ENCODE peak calls at places on chromosomes 2 and 18, in five cellular contexts. J is fibroblast of the aortic adventitia, M is cardiac muscle cell, Z is thoracic aorta, Q is WERI-Rb-1. R is an unnamed sample.

GRCh38 chr2:12675801-12676200 is 40.9 kb upstream of the TRIB2 start:
- DNase-seq in J (no peak), M (peak), Z (no peak), Q (peak), R (no peak)

GRCh38 chr2:5696351-5696740 is 4.2 kb downstream of the SOX11 start:
- DNase-seq in J (no peak), M (peak), Z (no peak), Q (peak), R (peak)

GRCh38 chr2:240238201-240238600 is 97.7 kb upstream of the OTOS start:
- DNase-seq in J (no peak), M (no peak), Z (no peak), Q (no peak), R (no peak)

GRCh38 chr2:151302286-151302878 is 12.9 kb upstream of the NMI start:
- DNase-seq in J (peak), M (no peak), Z (no peak), Q (no peak), R (no peak)

GRCh38 chr2:241273552-241273988 is 41.9 kb downstream of the HDLBP start:
- DNase-seq in J (no peak), M (no peak), Z (no peak), Q (peak), R (no peak)

GRCh38 chr18:78730564-78731422 is 248.8 kb upstream of the SALL3 start:
- DNase-seq in J (no peak), M (no peak), Z (no peak), Q (peak), R (no peak)

GRCh38 chr2:190533968-190534309 is 583 bp downstream of the NEMP2 start:
- DNase-seq in J (peak), M (no peak), Z (no peak), Q (no peak), R (no peak)

GRCh38 chr2:239390546-239391285 is 10.1 kb downstream of the HDAC4 start:
- DNase-seq in J (no peak), M (no peak), Z (no peak), Q (no peak), R (peak)

GRCh38 chr2:110099471-110100225 is 16.0 kb downstream of the MALL start:
- DNase-seq in J (no peak), M (no peak), Z (no peak), Q (no peak), R (no peak)

GRCh38 chr2:15986644-15987043 is 46.3 kb downstream of the MYCN start:
- DNase-seq in J (no peak), M (no peak), Z (no peak), Q (no peak), R (peak)

GRCh38 chr2:100114011-100114433 is 28.4 kb downstream of the AFF3 start:
- DNase-seq in J (no peak), M (no peak), Z (no peak), Q (no peak), R (no peak)

GRCh38 chr2:232874677-232875223 is 4.7 kb downstream of the SNORC start:
- DNase-seq in J (no peak), M (no peak), Z (no peak), Q (no peak), R (no peak)
- TF ChIP-seq CTCF in J (no peak), M (no peak), Z (no peak), Q (no peak), R (no peak)

GRCh38 chr18:12092398-12093229 is 1.0 kb upstream of the ANKRD62 start:
- DNase-seq in J (no peak), M (no peak), Z (no peak), Q (peak), R (no peak)
- TF ChIP-seq CTCF in J (no peak), M (no peak), Z (no peak), Q (peak), R (no peak)

GRCh38 chr2:64865831-64866146 is 123.4 kb upstream of the SLC1A4 start:
- DNase-seq in J (peak), M (no peak), Z (no peak), Q (no peak), R (no peak)
- TF ChIP-seq CTCF in J (no peak), M (no peak), Z (no peak), Q (no peak), R (peak)

GRCh38 chr2:2234398-2234797 is 96.7 kb downstream of the MYT1L start:
- DNase-seq in J (no peak), M (no peak), Z (no peak), Q (no peak), R (no peak)
- TF ChIP-seq CTCF in J (no peak), M (no peak), Z (no peak), Q (peak), R (no peak)

GRCh38 chr18:54269924-54270844 is 867 bp downstream of the POLI start:
- DNase-seq in J (peak), M (peak), Z (peak), Q (peak), R (no peak)
- TF ChIP-seq CTCF in J (peak), M (peak), Z (peak), Q (peak), R (peak)

DNA sequence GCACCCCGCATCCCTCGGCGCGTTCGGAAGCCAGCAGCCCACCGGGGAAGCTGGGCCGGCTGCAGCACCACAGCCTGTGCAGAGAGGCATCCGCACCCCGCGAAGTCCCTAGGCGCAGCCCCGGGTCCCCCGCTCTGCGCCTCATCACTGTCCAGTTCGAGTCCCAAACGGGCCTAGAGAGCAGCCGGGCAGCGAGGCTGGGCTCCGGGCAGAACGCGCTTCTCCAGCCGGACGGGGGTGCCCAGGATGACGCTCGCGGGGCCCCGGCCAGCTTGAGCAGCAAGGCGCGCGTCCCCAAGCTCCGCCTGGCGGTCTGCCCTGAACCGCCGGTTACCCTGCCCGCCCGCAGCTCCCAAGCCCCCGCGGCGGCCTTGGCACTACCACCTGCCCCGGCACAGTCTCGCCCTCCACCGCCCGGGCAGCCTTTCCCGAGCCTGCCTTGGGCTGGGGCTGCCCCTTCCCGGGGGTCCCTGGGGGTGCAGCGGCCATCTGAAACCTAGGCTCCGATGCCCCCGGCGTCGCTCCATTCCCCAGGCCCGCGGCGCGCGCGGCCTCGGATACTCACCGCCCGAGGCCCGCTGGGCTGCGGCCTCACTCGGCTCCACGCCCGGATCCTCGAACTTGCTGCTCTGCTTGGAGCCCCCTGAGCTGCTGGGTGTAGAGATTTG is 600 bp downstream of the SLC16A14 start:
- DNase-seq in J (peak), M (peak), Z (no peak), Q (peak), R (peak)
- TF ChIP-seq CTCF in J (no peak), M (peak), Z (no peak), Q (no peak), R (no peak)

GRCh38 chr18:79797518-79798345 is at the start of gene KCNG2:
- DNase-seq in J (no peak), M (peak), Z (no peak), Q (peak), R (peak)
- TF ChIP-seq CTCF in J (no peak), M (peak), Z (no peak), Q (peak), R (no peak)

GRCh38 chr2:65430515-65431416 is 1.6 kb downstream of the SPRED2 start:
- DNase-seq in J (peak), M (peak), Z (peak), Q (peak), R (peak)
- TF ChIP-seq CTCF in J (no peak), M (peak), Z (no peak), Q (no peak), R (no peak)

DNA sequence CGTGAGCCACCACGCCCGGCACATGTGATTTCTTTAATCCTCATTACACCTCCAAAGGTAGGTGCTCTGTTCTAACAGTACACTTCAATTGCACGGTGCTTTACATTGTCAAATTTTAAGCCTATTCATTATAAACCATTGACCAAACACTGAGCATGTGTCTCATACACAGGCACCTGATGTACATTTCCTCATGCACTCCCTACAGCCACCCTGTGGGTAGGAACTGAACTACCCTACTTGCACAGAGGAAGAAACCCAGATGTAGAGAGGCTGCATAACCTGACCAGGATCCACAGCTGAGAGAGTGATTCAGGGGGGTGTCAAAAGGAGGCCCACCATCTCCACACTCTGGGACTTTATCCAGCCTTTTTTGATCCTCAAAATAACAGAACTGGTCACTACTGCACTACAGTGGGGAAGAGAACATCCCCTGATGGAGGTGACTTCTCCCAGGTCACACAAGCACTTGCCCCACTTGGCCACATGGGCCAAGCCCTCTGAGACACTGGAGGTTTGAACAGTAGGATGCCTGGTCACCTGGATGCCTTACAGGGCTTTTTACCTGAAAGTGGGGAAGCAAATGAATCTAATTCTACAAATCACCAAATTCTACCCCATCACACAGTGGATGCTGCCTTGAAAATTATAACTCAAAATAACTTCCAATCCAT is 6.9 kb upstream of the DPYSL5 start:
- DNase-seq in J (no peak), M (no peak), Z (no peak), Q (peak), R (no peak)
- TF ChIP-seq CTCF in J (peak), M (no peak), Z (no peak), Q (peak), R (peak)

DNA sequence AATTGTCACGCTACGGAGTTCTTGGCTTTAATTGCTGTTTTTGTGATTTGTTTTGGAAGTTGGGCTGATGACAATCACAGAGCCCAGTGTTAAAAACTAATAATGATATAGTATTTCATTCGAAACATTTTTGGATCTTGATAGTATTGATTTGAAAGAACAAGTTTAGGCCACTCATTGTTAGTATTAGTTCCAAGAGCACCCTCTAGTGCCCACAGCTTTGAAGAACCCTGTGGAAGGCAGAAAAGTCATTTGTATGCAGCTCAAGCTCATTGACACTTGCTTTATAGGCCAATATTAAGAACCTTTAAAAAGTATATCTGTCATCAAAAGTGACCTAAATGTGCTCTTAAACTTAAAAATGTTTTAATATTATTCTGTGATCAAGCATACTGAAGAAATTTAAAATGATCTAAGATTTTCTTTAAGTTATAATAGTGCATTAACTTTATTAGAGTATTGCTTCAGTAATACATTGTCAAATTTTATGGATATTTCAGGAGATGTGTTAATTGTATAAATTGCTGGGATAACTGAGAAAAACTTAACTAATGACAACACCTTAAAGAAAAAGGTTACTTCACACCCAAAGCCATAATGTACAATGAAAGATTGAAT is 191.0 kb downstream of the GRB14 start:
- DNase-seq in J (peak), M (peak), Z (no peak), Q (peak), R (peak)
- TF ChIP-seq CTCF in J (peak), M (peak), Z (peak), Q (peak), R (peak)